ENCODE peak calls at places on chromosomes 13 and 19, in eight cellular contexts. M is fibroblast of mammary gland, H is cardiac muscle cell, P is HCT116, R is kidney epithelial cell, O is kidney, X is left ventricle myocardium inferior, D is bronchial epithelial cell. K is an unnamed sample.
A peak's percentile ranks its signal among the peaks of the same experiment; 100 is the strongest.

GRCh38 chr13:52158629-52159158 is 703 bp downstream of the NEK3 start:
- DNase-seq in M (peak; percentile 49), H (peak; percentile 51), P (no peak), R (no peak), O (no peak), X (peak; percentile 51), D (peak; percentile 28), K (no peak)

GRCh38 chr13:90493667-90494066 is 853.8 kb upstream of the MIR17HG start:
- DNase-seq in M (no peak), H (no peak), P (no peak), R (peak; percentile 12), O (no peak), X (no peak), D (no peak), K (no peak)

GRCh38 chr13:25692156-25692555 is 320.4 kb downstream of the ATP8A2 start:
- DNase-seq in M (no peak), H (no peak), P (no peak), R (no peak), O (no peak), X (no peak), D (no peak), K (no peak)

GRCh38 chr13:99258946-99259345 is 767 bp upstream of the GPR18 start:
- DNase-seq in M (no peak), H (no peak), P (no peak), R (no peak), O (no peak), X (no peak), D (no peak), K (no peak)

GRCh38 chr13:40982772-40983171 is 36.3 kb downstream of the ELF1 start:
- DNase-seq in M (peak; percentile 51), H (peak; percentile 94), P (no peak), R (no peak), O (no peak), X (no peak), D (peak; percentile 72), K (no peak)

GRCh38 chr19:44782729-44783128 is 5.0 kb downstream of the CBLC start:
- DNase-seq in M (no peak), H (no peak), P (no peak), R (no peak), O (no peak), X (no peak), D (no peak), K (no peak)

GRCh38 chr13:48491423-48492122 is 41.3 kb downstream of the RCBTB2 start:
- DNase-seq in M (peak; percentile 7), H (no peak), P (no peak), R (no peak), O (no peak), X (no peak), D (no peak), K (no peak)

GRCh38 chr19:21850636-21851255 is 14.8 kb upstream of the ZNF43 start:
- DNase-seq in M (peak; percentile 2), H (no peak), P (no peak), R (no peak), O (no peak), X (no peak), D (no peak), K (no peak)

GRCh38 chr13:43787998-43788397 is 1.2 kb upstream of the ENOX1 start:
- DNase-seq in M (peak; percentile 75), H (peak; percentile 63), P (peak; percentile 18), R (no peak), O (no peak), X (no peak), D (peak; percentile 38), K (no peak)

GRCh38 chr13:47474326-47474725 is 526.7 kb downstream of the SUCLA2 start:
- DNase-seq in M (peak; percentile 59), H (no peak), P (no peak), R (no peak), O (no peak), X (no peak), D (no peak), K (no peak)

GRCh38 chr13:39012608-39013007 is 22.0 kb upstream of the STOML3 start:
- DNase-seq in M (no peak), H (no peak), P (no peak), R (no peak), O (no peak), X (no peak), D (no peak), K (no peak)

GRCh38 chr13:110538632-110539031 is 22.9 kb downstream of the RAB20 start:
- DNase-seq in M (peak; percentile 27), H (peak; percentile 78), P (no peak), R (no peak), O (no peak), X (peak; percentile 72), D (no peak), K (no peak)

GRCh38 chr13:20609145-20609544 is 42.2 kb downstream of the IFT88 start:
- DNase-seq in M (peak; percentile 89), H (peak; percentile 72), P (no peak), R (no peak), O (no peak), X (no peak), D (peak; percentile 79), K (peak; percentile 2)

GRCh38 chr19:45450042-45450380 is 17.8 kb upstream of the FOSB start:
- DNase-seq in M (no peak), H (no peak), P (no peak), R (no peak), O (no peak), X (no peak), D (no peak), K (no peak)

GRCh38 chr13:34464011-34464410 is 478.1 kb upstream of the NBEA start:
- DNase-seq in M (no peak), H (peak; percentile 15), P (no peak), R (no peak), O (no peak), X (no peak), D (peak; percentile 70), K (no peak)

GRCh38 chr19:3478409-3479176 is 1.7 kb downstream of the SMIM24 start:
- DNase-seq in M (no peak), H (no peak), P (no peak), R (no peak), O (no peak), X (no peak), D (no peak), K (no peak)

GRCh38 chr19:2114821-2115220 is 18.1 kb downstream of the IZUMO4 start:
- DNase-seq in M (no peak), H (no peak), P (no peak), R (no peak), O (no peak), X (no peak), D (no peak), K (no peak)

GRCh38 chr13:78784017-78784745 is 125.2 kb upstream of the OBI1 start:
- DNase-seq in M (no peak), H (no peak), P (no peak), R (no peak), O (no peak), X (no peak), D (no peak), K (no peak)

DNA sequence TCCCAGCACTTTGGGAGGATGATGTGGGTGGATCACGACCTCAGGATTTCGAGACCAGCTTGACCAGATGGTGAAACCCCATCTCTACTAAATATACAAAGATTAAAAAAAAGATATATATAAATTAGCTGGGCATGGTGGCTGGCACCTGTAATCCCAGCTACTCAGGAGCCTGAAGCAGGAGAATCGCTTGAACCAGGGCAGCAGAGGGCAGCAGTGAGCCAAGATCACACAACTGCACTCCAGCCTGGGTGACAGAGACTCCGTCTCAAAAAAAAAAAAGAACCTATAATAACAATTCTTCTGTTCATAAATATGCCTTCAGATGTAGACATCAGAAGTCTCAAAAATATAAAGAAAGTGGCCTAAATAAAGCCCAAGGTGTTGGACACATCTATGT is 7.6 kb downstream of the ZNF737 start:
- DNase-seq in M (no peak), H (no peak), P (no peak), R (no peak), O (no peak), X (no peak), D (no peak), K (no peak)
- TF ChIP-seq CTCF in M (no peak), H (no peak), P (no peak), R (no peak), O (peak; percentile 29), X (peak; percentile 51), D (no peak), K (no peak)

GRCh38 chr19:33722456-33723239 is 74.0 kb upstream of the KCTD15 start:
- DNase-seq in M (no peak), H (no peak), P (no peak), R (no peak), O (no peak), X (no peak), D (no peak), K (no peak)
- H3K4me3 ChIP-seq in M (no peak overlapping the region), H (no peak overlapping the region), P (no peak overlapping the region), R (no peak overlapping the region), O (no peak overlapping the region), X (no peak overlapping the region), D (no peak overlapping the region), K (no peak overlapping the region)

DNA sequence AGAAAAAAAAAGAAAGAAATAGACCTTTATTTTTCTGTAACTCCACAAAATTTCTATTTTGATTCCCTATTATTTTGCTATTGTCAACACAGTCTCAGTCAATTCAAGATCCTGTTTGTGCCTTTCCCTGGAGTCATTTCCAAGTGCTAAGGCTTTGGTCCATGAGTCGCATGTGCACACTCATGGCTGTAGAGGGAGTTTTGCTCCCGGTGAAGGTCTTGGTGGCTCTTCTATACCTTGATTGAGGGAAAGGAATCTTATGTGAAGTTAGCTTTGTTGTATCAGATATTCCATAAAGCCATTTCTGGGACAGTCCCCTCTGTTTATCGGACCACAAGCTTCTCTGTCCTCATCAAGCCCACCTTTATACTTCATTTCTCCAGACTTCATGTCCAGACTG is 58.7 kb upstream of the ALOX5AP start:
- DNase-seq in M (peak; percentile 55), H (peak; percentile 50), P (no peak), R (no peak), O (no peak), X (no peak), D (peak; percentile 51), K (no peak)
- TF ChIP-seq CTCF in M (peak; percentile 55), H (peak; percentile 49), P (peak; percentile 47), R (peak; percentile 39), O (no peak), X (peak; percentile 23), D (peak; percentile 45), K (peak; percentile 44)

GRCh38 chr13:105874808-105875207 is 660.7 kb downstream of the EFNB2 start:
- DNase-seq in M (no peak), H (no peak), P (no peak), R (no peak), O (no peak), X (no peak), D (no peak), K (no peak)

GRCh38 chr13:105878119-105878518 is 657.3 kb downstream of the EFNB2 start:
- DNase-seq in M (no peak), H (no peak), P (no peak), R (no peak), O (no peak), X (no peak), D (no peak), K (no peak)
- H3K4me3 ChIP-seq in M (no peak overlapping the region), H (no peak overlapping the region), P (no peak overlapping the region), R (no peak overlapping the region), O (no peak overlapping the region), X (no peak overlapping the region), D (no peak overlapping the region), K (no peak overlapping the region)

GRCh38 chr13:97574926-97575325 is 141.0 kb downstream of the RAP2A start:
- DNase-seq in M (peak; percentile 51), H (peak; percentile 67), P (peak; percentile 31), R (no peak), O (no peak), X (peak; percentile 21), D (peak; percentile 27), K (no peak)
- TF ChIP-seq CTCF in M (peak; percentile 60), H (peak; percentile 66), P (peak; percentile 62), R (peak; percentile 57), O (peak; percentile 39), X (peak; percentile 57), D (peak; percentile 73), K (peak; percentile 54)

K was measured in AG04449.